ENCODE peak calls at places on chromosomes 1 and 21, in six cellular contexts. One of them, this sample, is unnamed.

GRCh38 chr1:227265891-227266290 is 52.4 kb downstream of the CDC42BPA start:
- DNase-seq in cardiac fibroblast: no peak
- DNase-seq in neural crest cell: no peak
- DNase-seq in prostate gland: no peak
- DNase-seq in RWPE2: no peak
- DNase-seq in AG09319: no peak
- DNase-seq in this sample: no peak

GRCh38 chr21:41612674-41613250 is 104.8 kb upstream of the TMPRSS2 start:
- DNase-seq in AG09319: peak
- DNase-seq in cardiac fibroblast: peak
- DNase-seq in prostate gland: peak
- DNase-seq in RWPE2: peak
- DNase-seq in neural crest cell: peak
- DNase-seq in this sample: peak

GRCh38 chr1:16718908-16719533 is 21.3 kb upstream of the RNU1-4 start:
- DNase-seq in RWPE2: peak
- DNase-seq in cardiac fibroblast: no peak
- DNase-seq in neural crest cell: no peak
- DNase-seq in AG09319: no peak
- DNase-seq in prostate gland: no peak
- DNase-seq in this sample: no peak

GRCh38 chr1:29878501-29878900 is 642.2 kb downstream of the PTPRU start:
- DNase-seq in cardiac fibroblast: no peak
- DNase-seq in prostate gland: no peak
- DNase-seq in RWPE2: no peak
- DNase-seq in neural crest cell: no peak
- DNase-seq in AG09319: no peak
- DNase-seq in this sample: no peak

GRCh38 chr1:201538618-201539551 is at the start of gene NAV1:
- DNase-seq in cardiac fibroblast: peak
- DNase-seq in AG09319: peak
- DNase-seq in RWPE2: no peak
- DNase-seq in prostate gland: no peak
- DNase-seq in neural crest cell: peak
- DNase-seq in this sample: no peak

GRCh38 chr1:234780112-234780511 is 170.1 kb upstream of the IRF2BP2 start:
- DNase-seq in RWPE2: no peak
- DNase-seq in cardiac fibroblast: no peak
- DNase-seq in prostate gland: no peak
- DNase-seq in neural crest cell: no peak
- DNase-seq in AG09319: no peak
- DNase-seq in this sample: no peak

GRCh38 chr1:203629509-203630082 is 3.0 kb downstream of the ATP2B4 start:
- DNase-seq in neural crest cell: peak
- DNase-seq in prostate gland: no peak
- DNase-seq in AG09319: no peak
- DNase-seq in RWPE2: no peak
- DNase-seq in cardiac fibroblast: peak
- DNase-seq in this sample: peak

GRCh38 chr1:192489748-192490147 is 85.8 kb upstream of the RGS1 start:
- DNase-seq in cardiac fibroblast: peak
- DNase-seq in prostate gland: peak
- DNase-seq in neural crest cell: no peak
- DNase-seq in RWPE2: no peak
- DNase-seq in AG09319: peak
- DNase-seq in this sample: no peak

GRCh38 chr1:55781944-55782482 is 566.8 kb upstream of the USP24 start:
- DNase-seq in prostate gland: peak
- DNase-seq in RWPE2: no peak
- DNase-seq in cardiac fibroblast: peak
- DNase-seq in neural crest cell: no peak
- DNase-seq in AG09319: no peak
- DNase-seq in this sample: no peak

GRCh38 chr1:81604982-81605381 is 195.8 kb upstream of the ADGRL2 start:
- DNase-seq in neural crest cell: no peak
- DNase-seq in prostate gland: no peak
- DNase-seq in cardiac fibroblast: no peak
- DNase-seq in AG09319: no peak
- DNase-seq in RWPE2: no peak
- DNase-seq in this sample: no peak

GRCh38 chr1:90579212-90579802 is 137.8 kb downstream of the BARHL2 start:
- DNase-seq in AG09319: peak
- DNase-seq in cardiac fibroblast: peak
- DNase-seq in neural crest cell: no peak
- DNase-seq in prostate gland: no peak
- DNase-seq in RWPE2: no peak
- DNase-seq in this sample: no peak

GRCh38 chr1:8133657-8134430 is 107.7 kb upstream of the ERRFI1 start:
- DNase-seq in prostate gland: peak
- DNase-seq in neural crest cell: no peak
- DNase-seq in AG09319: peak
- DNase-seq in RWPE2: no peak
- DNase-seq in cardiac fibroblast: peak
- DNase-seq in this sample: no peak

GRCh38 chr1:211643324-211644212 is 31.9 kb downstream of the NEK2 start:
- DNase-seq in RWPE2: no peak
- DNase-seq in prostate gland: peak
- DNase-seq in neural crest cell: no peak
- DNase-seq in AG09319: no peak
- DNase-seq in cardiac fibroblast: no peak
- DNase-seq in this sample: no peak

GRCh38 chr1:36258960-36259344 is 34.7 kb downstream of the THRAP3 start:
- DNase-seq in AG09319: no peak
- DNase-seq in prostate gland: no peak
- DNase-seq in cardiac fibroblast: no peak
- DNase-seq in neural crest cell: no peak
- DNase-seq in RWPE2: no peak
- DNase-seq in this sample: no peak

GRCh38 chr1:105210747-105211146 is 1461.0 kb downstream of the AMY1C start:
- DNase-seq in neural crest cell: no peak
- DNase-seq in RWPE2: no peak
- DNase-seq in cardiac fibroblast: no peak
- DNase-seq in prostate gland: no peak
- DNase-seq in AG09319: no peak
- DNase-seq in this sample: no peak

GRCh38 chr1:41404308-41404755 is 43.1 kb downstream of the FOXO6 start:
- DNase-seq in cardiac fibroblast: peak
- DNase-seq in prostate gland: no peak
- DNase-seq in AG09319: no peak
- DNase-seq in neural crest cell: no peak
- DNase-seq in RWPE2: no peak
- DNase-seq in this sample: no peak

GRCh38 chr1:64291931-64292330 is 88.5 kb downstream of the UBE2U start:
- DNase-seq in prostate gland: no peak
- DNase-seq in neural crest cell: no peak
- DNase-seq in cardiac fibroblast: no peak
- DNase-seq in AG09319: no peak
- DNase-seq in RWPE2: no peak
- DNase-seq in this sample: no peak

GRCh38 chr21:45596704-45597318 is 46.7 kb upstream of the PCBP3 start:
- DNase-seq in prostate gland: peak
- DNase-seq in RWPE2: peak
- DNase-seq in cardiac fibroblast: peak
- DNase-seq in AG09319: no peak
- DNase-seq in neural crest cell: peak
- DNase-seq in this sample: peak

GRCh38 chr1:56387071-56387747 is 192.2 kb downstream of the PLPP3 start:
- DNase-seq in neural crest cell: no peak
- DNase-seq in cardiac fibroblast: no peak
- DNase-seq in RWPE2: no peak
- DNase-seq in prostate gland: no peak
- DNase-seq in AG09319: no peak
- DNase-seq in this sample: no peak

GRCh38 chr1:29414091-29414490 is 177.8 kb downstream of the PTPRU start:
- DNase-seq in AG09319: no peak
- DNase-seq in neural crest cell: no peak
- DNase-seq in prostate gland: no peak
- DNase-seq in cardiac fibroblast: no peak
- DNase-seq in RWPE2: no peak
- DNase-seq in this sample: no peak

GRCh38 chr1:15100369-15101111 is 53.0 kb upstream of the TMEM51 start:
- DNase-seq in cardiac fibroblast: peak
- DNase-seq in RWPE2: no peak
- DNase-seq in prostate gland: peak
- DNase-seq in AG09319: no peak
- DNase-seq in neural crest cell: peak
- DNase-seq in this sample: no peak

GRCh38 chr1:43565600-43566360 is 35.1 kb downstream of the PTPRF start:
- DNase-seq in RWPE2: no peak
- DNase-seq in cardiac fibroblast: peak
- DNase-seq in neural crest cell: peak
- DNase-seq in prostate gland: no peak
- DNase-seq in AG09319: no peak
- DNase-seq in this sample: no peak

GRCh38 chr1:161089251-161089924 is at the start of gene NECTIN4:
- DNase-seq in RWPE2: no peak
- DNase-seq in prostate gland: peak
- DNase-seq in AG09319: no peak
- DNase-seq in neural crest cell: no peak
- DNase-seq in cardiac fibroblast: no peak
- DNase-seq in this sample: no peak

GRCh38 chr1:201270616-201271390 is 12.5 kb upstream of the PKP1 start:
- DNase-seq in prostate gland: no peak
- DNase-seq in AG09319: no peak
- DNase-seq in neural crest cell: no peak
- DNase-seq in cardiac fibroblast: no peak
- DNase-seq in RWPE2: peak
- DNase-seq in this sample: no peak

GRCh38 chr1:71857862-71858261 is 424.5 kb downstream of the NEGR1 start:
- DNase-seq in cardiac fibroblast: peak
- DNase-seq in RWPE2: no peak
- DNase-seq in neural crest cell: no peak
- DNase-seq in AG09319: no peak
- DNase-seq in prostate gland: no peak
- DNase-seq in this sample: no peak

GRCh38 chr1:116855220-116855619 is 54.5 kb upstream of the PTGFRN start:
- DNase-seq in cardiac fibroblast: no peak
- DNase-seq in RWPE2: no peak
- DNase-seq in neural crest cell: no peak
- DNase-seq in AG09319: no peak
- DNase-seq in prostate gland: no peak
- DNase-seq in this sample: no peak

GRCh38 chr1:28716336-28716735 is 20.4 kb upstream of the YTHDF2 start:
- DNase-seq in neural crest cell: no peak
- DNase-seq in AG09319: no peak
- DNase-seq in RWPE2: no peak
- DNase-seq in prostate gland: no peak
- DNase-seq in cardiac fibroblast: no peak
- DNase-seq in this sample: no peak

GRCh38 chr1:162168261-162168660 is 98.8 kb downstream of the NOS1AP start:
- DNase-seq in cardiac fibroblast: no peak
- DNase-seq in AG09319: no peak
- DNase-seq in prostate gland: peak
- DNase-seq in RWPE2: no peak
- DNase-seq in neural crest cell: no peak
- DNase-seq in this sample: no peak

GRCh38 chr1:174968750-174969244 is 30.9 kb upstream of the CACYBP start:
- DNase-seq in prostate gland: no peak
- DNase-seq in cardiac fibroblast: peak
- DNase-seq in RWPE2: no peak
- DNase-seq in neural crest cell: no peak
- DNase-seq in AG09319: no peak
- DNase-seq in this sample: no peak

GRCh38 chr1:150309758-150310495 is 11.4 kb upstream of the PRPF3 start:
- DNase-seq in AG09319: no peak
- DNase-seq in neural crest cell: no peak
- DNase-seq in RWPE2: no peak
- DNase-seq in cardiac fibroblast: no peak
- DNase-seq in prostate gland: no peak
- DNase-seq in this sample: no peak

GRCh38 chr1:194658090-194658439 is 1471.7 kb upstream of the B3GALT2 start:
- DNase-seq in prostate gland: no peak
- DNase-seq in RWPE2: no peak
- DNase-seq in cardiac fibroblast: peak
- DNase-seq in neural crest cell: no peak
- DNase-seq in AG09319: no peak
- DNase-seq in this sample: no peak

GRCh38 chr1:199979071-199979470 is 48.4 kb upstream of the NR5A2 start:
- DNase-seq in prostate gland: no peak
- DNase-seq in cardiac fibroblast: no peak
- DNase-seq in neural crest cell: no peak
- DNase-seq in AG09319: no peak
- DNase-seq in RWPE2: no peak
- DNase-seq in this sample: no peak
- TF ChIP-seq CTCF in prostate gland: no peak
- TF ChIP-seq CTCF in cardiac fibroblast: no peak
- TF ChIP-seq CTCF in neural crest cell: no peak
- TF ChIP-seq CTCF in AG09319: no peak
- TF ChIP-seq CTCF in RWPE2: no peak
- TF ChIP-seq CTCF in this sample: no peak

DNA sequence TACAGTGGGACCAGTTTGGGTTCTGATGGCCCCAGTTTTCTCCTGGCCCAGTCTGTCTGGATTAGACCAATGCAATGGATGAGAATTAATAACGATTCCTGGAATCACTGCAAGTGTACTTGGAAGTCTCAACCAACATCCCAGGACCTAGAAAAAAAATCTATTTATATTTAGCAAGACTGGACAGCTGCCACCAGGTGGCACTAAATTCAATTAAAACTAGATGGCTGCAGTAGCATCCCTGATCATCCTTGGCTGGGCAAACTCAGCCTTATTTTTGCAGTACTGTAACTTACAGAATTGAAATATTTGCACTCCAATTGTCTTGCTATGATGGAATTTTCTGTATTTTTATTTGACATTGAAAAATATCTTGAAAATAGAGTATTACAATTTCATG is 165.7 kb downstream of the NCAM2 start:
- DNase-seq in prostate gland: peak
- DNase-seq in neural crest cell: peak
- DNase-seq in cardiac fibroblast: peak
- DNase-seq in RWPE2: no peak
- DNase-seq in AG09319: peak
- DNase-seq in this sample: peak
- TF ChIP-seq CTCF in prostate gland: peak
- TF ChIP-seq CTCF in neural crest cell: peak
- TF ChIP-seq CTCF in cardiac fibroblast: peak
- TF ChIP-seq CTCF in RWPE2: peak
- TF ChIP-seq CTCF in AG09319: peak
- TF ChIP-seq CTCF in this sample: no peak

GRCh38 chr1:77126309-77126708 is 92.9 kb downstream of the PIGK start:
- DNase-seq in cardiac fibroblast: peak
- DNase-seq in RWPE2: no peak
- DNase-seq in prostate gland: peak
- DNase-seq in neural crest cell: peak
- DNase-seq in AG09319: peak
- DNase-seq in this sample: no peak
- TF ChIP-seq CTCF in cardiac fibroblast: peak
- TF ChIP-seq CTCF in RWPE2: peak
- TF ChIP-seq CTCF in prostate gland: peak
- TF ChIP-seq CTCF in neural crest cell: peak
- TF ChIP-seq CTCF in AG09319: peak
- TF ChIP-seq CTCF in this sample: no peak

GRCh38 chr21:14306143-14306907 is 76.6 kb downstream of the HSPA13 start:
- DNase-seq in neural crest cell: no peak
- DNase-seq in prostate gland: no peak
- DNase-seq in RWPE2: no peak
- DNase-seq in cardiac fibroblast: peak
- DNase-seq in AG09319: no peak
- DNase-seq in this sample: no peak
- TF ChIP-seq CTCF in neural crest cell: no peak
- TF ChIP-seq CTCF in prostate gland: peak
- TF ChIP-seq CTCF in RWPE2: peak
- TF ChIP-seq CTCF in cardiac fibroblast: peak
- TF ChIP-seq CTCF in AG09319: no peak
- TF ChIP-seq CTCF in this sample: no peak